ENCODE peak calls at places on chromosomes 16 and 17, in eight cellular contexts. I, N, O, J, W, C, S and D are unnamed samples.
A peak's percentile ranks its signal among the peaks of the same experiment; 100 is the strongest.

GRCh38 chr16:8730335-8730915 is 56.0 kb downstream of the ABAT start:
- DNase-seq in I (no peak), N (no peak), O (peak; percentile 41), J (no peak), W (no peak), C (no peak), S (peak; percentile 37), D (no peak)

GRCh38 chr17:80474231-80474932 is 2.0 kb downstream of the NPTX1 start:
- DNase-seq in I (no peak), N (no peak), O (no peak), J (no peak), W (no peak), C (no peak), S (peak; percentile 84), D (peak; percentile 57)

GRCh38 chr17:19242323-19242722 is 5.2 kb downstream of the EPN2 start:
- DNase-seq in I (no peak), N (no peak), O (no peak), J (peak; percentile 29), W (no peak), C (peak; percentile 36), S (no peak), D (no peak)

GRCh38 chr17:35795007-35795870 is at the start of gene MMP28:
- DNase-seq in I (peak; percentile 84), N (peak; percentile 44), O (peak; percentile 82), J (peak; percentile 64), W (peak; percentile 64), C (peak; percentile 69), S (no peak), D (no peak)

GRCh38 chr16:72740346-72740745 is 307.6 kb downstream of the ZFHX3 start:
- DNase-seq in I (no peak), N (no peak), O (no peak), J (no peak), W (no peak), C (no peak), S (no peak), D (no peak)

GRCh38 chr17:79258042-79258441 is 183.4 kb downstream of the ENGASE start:
- DNase-seq in I (no peak), N (no peak), O (no peak), J (no peak), W (no peak), C (no peak), S (no peak), D (no peak)

GRCh38 chr17:68356520-68356919 is 65.2 kb downstream of the ARSG start:
- DNase-seq in I (peak; percentile 37), N (no peak), O (peak; percentile 81), J (peak; percentile 42), W (no peak), C (no peak), S (no peak), D (peak; percentile 86)

GRCh38 chr16:57799619-57800212 is 2.6 kb downstream of the KIFC3 start:
- DNase-seq in I (no peak), N (no peak), O (no peak), J (no peak), W (no peak), C (no peak), S (no peak), D (no peak)

GRCh38 chr17:75848523-75849303 is 4.5 kb upstream of the UNC13D start:
- DNase-seq in I (peak; percentile 88), N (peak; percentile 52), O (peak; percentile 94), J (peak; percentile 81), W (peak; percentile 86), C (peak; percentile 96), S (peak; percentile 82), D (peak; percentile 81)

GRCh38 chr16:53518550-53519416 is 15.8 kb upstream of the AKTIP start:
- DNase-seq in I (peak; percentile 71), N (peak; percentile 68), O (peak; percentile 92), J (peak; percentile 73), W (peak; percentile 58), C (no peak), S (no peak), D (peak; percentile 63)

GRCh38 chr17:68491864-68492263 is 20.4 kb upstream of the PRKAR1A start:
- DNase-seq in I (peak; percentile 45), N (no peak), O (no peak), J (peak; percentile 77), W (peak; percentile 57), C (no peak), S (no peak), D (peak; percentile 16)

GRCh38 chr17:76408037-76408849 is 23.8 kb downstream of the SPHK1 start:
- DNase-seq in I (peak; percentile 77), N (peak; percentile 75), O (peak; percentile 93), J (peak; percentile 73), W (peak; percentile 85), C (peak; percentile 85), S (no peak), D (no peak)

GRCh38 chr16:22977294-22977697 is 163.3 kb downstream of the HS3ST2 start:
- DNase-seq in I (no peak), N (no peak), O (no peak), J (no peak), W (no peak), C (peak; percentile 72), S (no peak), D (no peak)

GRCh38 chr17:57091186-57091618 is 6.2 kb downstream of the AKAP1 start:
- DNase-seq in I (no peak), N (no peak), O (no peak), J (peak; percentile 69), W (peak; percentile 75), C (no peak), S (peak; percentile 89), D (no peak)

GRCh38 chr17:47615766-47616424 is 33.8 kb upstream of the KPNB1 start:
- DNase-seq in I (no peak), N (no peak), O (no peak), J (no peak), W (no peak), C (peak; percentile 77), S (no peak), D (no peak)

GRCh38 chr16:70712942-70713341 is 27.1 kb upstream of the MTSS2 start:
- DNase-seq in I (no peak), N (no peak), O (no peak), J (no peak), W (no peak), C (no peak), S (no peak), D (no peak)

GRCh38 chr17:81510798-81511549 is 1.6 kb downstream of the ACTG1 start:
- DNase-seq in I (no peak), N (no peak), O (peak; percentile 89), J (no peak), W (no peak), C (no peak), S (no peak), D (peak; percentile 46)

GRCh38 chr16:24838554-24839266 is 7.1 kb upstream of the SLC5A11 start:
- DNase-seq in I (peak; percentile 26), N (no peak), O (no peak), J (peak; percentile 47), W (no peak), C (no peak), S (no peak), D (peak; percentile 62)

GRCh38 chr17:81040791-81041337 is 5.9 kb downstream of the BAIAP2 start:
- DNase-seq in I (no peak), N (peak; percentile 66), O (no peak), J (no peak), W (no peak), C (peak; percentile 82), S (no peak), D (no peak)

GRCh38 chr17:4556996-4557395 is 1.8 kb upstream of the MYBBP1A start:
- DNase-seq in I (no peak), N (no peak), O (peak; percentile 16), J (no peak), W (no peak), C (no peak), S (no peak), D (no peak)

GRCh38 chr17:65177901-65178300 is 40.7 kb downstream of the RGS9 start:
- DNase-seq in I (no peak), N (no peak), O (no peak), J (no peak), W (no peak), C (no peak), S (no peak), D (no peak)

GRCh38 chr17:29240477-29240876 is 6.2 kb upstream of the CRYBA1 start:
- DNase-seq in I (no peak), N (no peak), O (no peak), J (no peak), W (no peak), C (no peak), S (no peak), D (no peak)

GRCh38 chr16:1879477-1879876 is 7.5 kb upstream of the MEIOB start:
- DNase-seq in I (no peak), N (no peak), O (no peak), J (no peak), W (no peak), C (no peak), S (no peak), D (no peak)

GRCh38 chr16:4327782-4328579 is 12.1 kb downstream of the GLIS2 start:
- DNase-seq in I (peak; percentile 74), N (peak; percentile 82), O (peak; percentile 90), J (peak; percentile 88), W (peak; percentile 83), C (peak; percentile 95), S (peak; percentile 93), D (peak; percentile 83)
- TF ChIP-seq POLR2AphosphoS5 in I (no peak), N (no peak), O (peak; percentile 68), J (peak; percentile 21), W (peak; percentile 51), C (no peak), S (peak; percentile 28), D (no peak)

DNA sequence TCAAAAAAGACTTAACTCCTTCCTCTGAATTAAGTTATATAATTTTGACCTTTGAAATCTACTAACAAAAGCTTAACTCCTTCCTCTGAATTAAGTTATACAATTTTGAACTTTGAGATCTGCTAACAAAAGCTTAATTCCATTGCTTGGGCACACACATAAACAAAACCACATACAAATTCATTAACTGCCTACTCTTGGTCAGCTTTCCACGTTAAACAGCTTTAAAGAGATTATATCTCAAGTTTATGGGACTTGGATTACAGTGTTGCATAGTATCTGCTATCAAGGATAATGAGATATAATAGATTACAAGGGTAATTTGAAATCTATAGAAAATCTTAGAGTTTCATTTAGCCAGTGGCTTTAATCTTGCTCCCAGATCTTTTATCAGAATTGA is 23.5 kb downstream of the COX10 start:
- DNase-seq in I (no peak), N (no peak), O (no peak), J (no peak), W (no peak), C (no peak), S (no peak), D (no peak)
- TF ChIP-seq POLR2AphosphoS5 in I (no peak), N (no peak), O (no peak), J (no peak), W (no peak), C (no peak), S (no peak), D (no peak)

DNA sequence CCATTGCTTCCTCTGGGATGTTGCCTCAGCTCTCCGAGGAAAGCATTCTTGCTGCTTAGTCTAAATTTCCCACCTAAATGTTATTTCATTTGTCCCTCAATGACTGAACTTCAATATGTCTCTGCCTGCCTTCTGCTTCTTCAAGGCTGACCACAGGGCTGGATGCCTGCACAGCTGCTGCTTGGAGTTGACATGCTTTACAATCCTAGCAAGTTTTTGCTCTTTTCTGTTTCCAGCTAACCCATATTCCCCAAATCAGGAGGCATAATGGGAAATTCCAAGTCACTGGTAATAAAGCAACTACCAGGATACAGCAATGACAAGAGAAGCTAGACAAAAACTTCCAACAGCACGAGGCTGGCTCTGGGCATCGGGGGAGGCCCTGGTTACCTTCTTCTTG is 48.9 kb downstream of the GTF3C1 start:
- DNase-seq in I (no peak), N (no peak), O (no peak), J (no peak), W (no peak), C (no peak), S (no peak), D (no peak)
- TF ChIP-seq POLR2AphosphoS5 in I (no peak), N (no peak), O (no peak), J (no peak), W (no peak), C (no peak), S (no peak), D (no peak)

GRCh38 chr16:78984887-78985464 is 615.6 kb downstream of the MAF start:
- DNase-seq in I (no peak), N (no peak), O (no peak), J (no peak), W (no peak), C (no peak), S (no peak), D (no peak)
- TF ChIP-seq POLR2AphosphoS5 in I (no peak), N (no peak), O (no peak), J (no peak), W (no peak), C (no peak), S (no peak), D (no peak)